ENCODE peak calls at places on chromosomes 12 and 14, in seven cellular contexts. T is HFF-Myc, K is AG09309, J is uterus, X is HL-60, Z is GM12864, S is AG04450. E is an unnamed sample.

GRCh38 chr12:87467893-87468292 is 561.3 kb downstream of the C12orf50 start:
- DNase-seq in K (no peak), Z (no peak), X (no peak), T (no peak), J (no peak), S (no peak), E (no peak)

GRCh38 chr12:5083955-5084849 is 40.5 kb downstream of the KCNA5 start:
- DNase-seq in K (peak; percentile 33), T (peak; percentile 40), S (no peak), X (peak; percentile 7), Z (peak; percentile 4), J (no peak), E (peak; percentile 33)

GRCh38 chr12:108559748-108560147 is 1.2 kb downstream of the SART3 start:
- DNase-seq in S (no peak), X (no peak), T (no peak), J (no peak), K (no peak), Z (no peak), E (no peak)

GRCh38 chr14:59394268-59394667 is 70.9 kb downstream of the GPR135 start:
- DNase-seq in Z (no peak), J (no peak), T (no peak), X (no peak), K (no peak), S (no peak), E (peak; percentile 22)

GRCh38 chr12:132074216-132074615 is 69.9 kb downstream of the DDX51 start:
- DNase-seq in S (no peak), J (no peak), T (no peak), X (no peak), Z (no peak), K (no peak), E (no peak)

GRCh38 chr12:83089575-83089974 is 402.9 kb downstream of the TMTC2 start:
- DNase-seq in X (no peak), S (no peak), T (no peak), J (no peak), Z (no peak), K (no peak), E (no peak)

GRCh38 chr14:73238262-73238852 is 1.1 kb downstream of the PAPLN start:
- DNase-seq in Z (no peak), J (no peak), S (peak; percentile 18), K (no peak), T (peak; percentile 25), X (no peak), E (peak; percentile 58)

GRCh38 chr14:74491952-74492351 is 1.2 kb downstream of the NPC2 start:
- DNase-seq in J (no peak), X (no peak), T (no peak), K (no peak), S (no peak), Z (peak; percentile 38), E (peak; percentile 75)

GRCh38 chr12:4881665-4882064 is 28.0 kb upstream of the KCNA1 start:
- DNase-seq in X (no peak), J (no peak), K (no peak), Z (no peak), S (no peak), T (no peak), E (no peak)

GRCh38 chr14:51780741-51781140 is 79.7 kb upstream of the GNG2 start:
- DNase-seq in X (no peak), J (no peak), S (no peak), T (no peak), Z (no peak), K (no peak), E (peak; percentile 60)

DNA sequence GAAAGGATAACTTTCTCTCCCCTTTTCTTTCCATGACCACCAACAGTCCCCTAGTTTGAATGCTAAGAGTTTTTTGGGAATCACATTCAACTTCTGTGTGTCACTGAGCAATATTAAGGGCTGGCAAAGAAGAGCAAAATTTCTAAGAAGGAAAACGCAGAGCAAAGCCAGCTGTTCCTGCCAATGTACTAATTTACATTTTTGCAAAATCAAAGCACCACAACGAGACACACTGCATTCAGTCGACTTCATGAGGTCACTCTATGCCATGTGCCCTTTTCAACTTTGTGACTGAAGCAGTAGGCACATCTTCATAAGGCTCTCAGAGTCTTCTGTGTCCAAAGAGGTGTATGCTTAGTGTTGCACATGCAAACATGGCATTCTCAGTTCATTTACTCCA is 66.4 kb downstream of the PTPRR start:
- DNase-seq in S (no peak), J (no peak), X (no peak), K (no peak), Z (no peak), T (no peak), E (peak; percentile 59)
- TF ChIP-seq CTCF in S (no peak), J (no peak), X (no peak), K (no peak), Z (no peak), T (no peak), E (no peak)

DNA sequence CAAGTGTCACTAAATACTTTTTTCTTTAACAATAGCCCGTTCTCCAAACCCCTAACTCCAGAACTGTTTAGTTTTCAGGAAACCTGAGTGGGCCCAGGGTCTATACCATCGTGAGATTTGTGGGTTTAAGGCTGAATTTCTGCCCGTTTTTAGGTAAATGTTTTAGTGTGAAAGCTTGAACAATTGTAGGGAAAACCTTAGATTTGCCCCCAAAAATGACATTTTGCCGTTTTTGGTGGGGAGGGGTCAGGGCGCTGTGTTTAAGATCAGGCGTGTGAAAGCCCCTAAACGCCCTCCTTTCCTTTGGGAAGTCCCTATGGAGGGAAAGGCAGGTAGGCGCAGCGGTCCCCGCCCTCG is 316 bp upstream of the PRPF39 start:
- DNase-seq in J (no peak), S (no peak), K (no peak), T (no peak), X (no peak), Z (no peak), E (no peak)
- H3K4me3 ChIP-seq in J (peak overlapping the region; percentile 52), S (peak overlapping the region; percentile 83), K (peak overlapping the region; percentile 54), T (peak overlapping the region; percentile 79), X (peak overlapping the region; percentile 77), Z (peak overlapping the region; percentile 88), E (peak overlapping the region; percentile 67)

DNA sequence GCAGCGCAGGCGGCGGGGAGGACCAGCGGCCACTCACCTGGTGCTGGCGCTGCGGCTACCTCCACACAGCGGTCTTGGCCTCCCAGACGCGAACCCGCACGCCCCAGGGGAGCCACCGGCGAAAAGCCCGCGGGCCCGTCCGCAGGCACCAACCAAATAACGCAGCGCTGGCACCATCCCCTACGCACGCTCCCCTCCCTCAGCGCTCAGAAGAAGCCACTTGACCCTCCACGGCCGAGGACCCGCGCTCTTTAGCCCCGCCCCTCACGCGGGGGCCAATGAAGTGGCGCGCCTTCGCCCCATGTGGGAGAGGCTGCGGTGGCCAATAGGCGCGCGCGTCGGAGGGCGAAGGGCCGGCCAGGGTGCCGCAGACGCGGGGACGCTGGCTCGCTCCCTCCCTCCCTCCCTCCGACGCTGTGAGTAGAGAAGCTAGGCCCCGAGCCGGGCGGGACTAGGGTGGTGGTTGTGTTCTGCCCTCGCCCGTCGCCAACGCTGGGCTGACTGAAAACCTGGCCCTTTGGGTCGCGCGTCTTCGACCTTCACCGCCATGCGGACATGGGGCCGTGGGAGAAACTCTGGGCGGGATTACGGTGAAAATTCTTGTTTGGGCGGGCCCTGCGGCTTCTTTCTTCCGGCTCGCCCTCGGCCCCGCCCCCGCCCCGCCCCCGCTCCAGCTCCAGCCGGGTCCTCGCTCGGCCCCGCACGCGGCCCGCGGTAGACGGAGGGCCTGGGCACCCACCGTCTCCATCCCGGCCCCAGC is at the start of the genes DMAC2L and L2HGDH:
- DNase-seq in J (peak; percentile 89), S (peak; percentile 62), Z (peak; percentile 72), T (peak; percentile 59), K (peak; percentile 40), X (peak; percentile 94), E (peak; percentile 97)
- TF ChIP-seq CTCF in J (no peak), S (no peak), Z (no peak), T (no peak), K (no peak), X (no peak), E (no peak)

GRCh38 chr12:56021882-56022497 is 1.1 kb downstream of the IKZF4 start:
- DNase-seq in Z (no peak), S (no peak), X (no peak), J (no peak), T (no peak), K (no peak), E (peak; percentile 30)
- H3K4me3 ChIP-seq in Z (no peak overlapping the region), S (peak overlapping the region; percentile 57), X (no peak overlapping the region), J (no peak overlapping the region), T (no peak overlapping the region), K (no peak overlapping the region), E (no peak overlapping the region)

GRCh38 chr12:90253674-90254181 is 545.1 kb upstream of the ATP2B1 start:
- DNase-seq in J (peak; percentile 44), S (peak; percentile 58), Z (peak; percentile 87), T (peak; percentile 78), X (peak; percentile 97), K (peak; percentile 88), E (peak; percentile 95)
- TF ChIP-seq CTCF in J (no peak), S (peak; percentile 22), Z (peak; percentile 59), T (peak; percentile 37), X (peak; percentile 37), K (peak; percentile 46), E (peak; percentile 32)

GRCh38 chr14:22521449-22522239 is 67.4 kb downstream of the DAD1 start:
- DNase-seq in Z (no peak), J (no peak), X (no peak), T (no peak), S (no peak), K (no peak), E (no peak)

GRCh38 chr14:22517117-22517720 is 71.8 kb downstream of the DAD1 start:
- DNase-seq in S (no peak), Z (no peak), J (no peak), K (no peak), X (no peak), T (no peak), E (no peak)

GRCh38 chr14:22518073-22518472 is 71.0 kb downstream of the DAD1 start:
- DNase-seq in K (no peak), J (no peak), Z (no peak), T (no peak), X (no peak), S (no peak), E (no peak)

GRCh38 chr14:22520786-22521185 is 68.2 kb downstream of the DAD1 start:
- DNase-seq in Z (no peak), K (no peak), J (no peak), S (no peak), X (no peak), T (no peak), E (no peak)

GRCh38 chr14:22520235-22520634 is 68.8 kb downstream of the DAD1 start:
- DNase-seq in K (peak; percentile 32), Z (no peak), J (peak; percentile 74), T (peak; percentile 63), X (no peak), S (peak; percentile 45), E (peak; percentile 34)
- H3K4me3 ChIP-seq in K (no peak overlapping the region), Z (no peak overlapping the region), J (no peak overlapping the region), T (no peak overlapping the region), X (no peak overlapping the region), S (peak overlapping the region; percentile 10), E (no peak overlapping the region)

DNA sequence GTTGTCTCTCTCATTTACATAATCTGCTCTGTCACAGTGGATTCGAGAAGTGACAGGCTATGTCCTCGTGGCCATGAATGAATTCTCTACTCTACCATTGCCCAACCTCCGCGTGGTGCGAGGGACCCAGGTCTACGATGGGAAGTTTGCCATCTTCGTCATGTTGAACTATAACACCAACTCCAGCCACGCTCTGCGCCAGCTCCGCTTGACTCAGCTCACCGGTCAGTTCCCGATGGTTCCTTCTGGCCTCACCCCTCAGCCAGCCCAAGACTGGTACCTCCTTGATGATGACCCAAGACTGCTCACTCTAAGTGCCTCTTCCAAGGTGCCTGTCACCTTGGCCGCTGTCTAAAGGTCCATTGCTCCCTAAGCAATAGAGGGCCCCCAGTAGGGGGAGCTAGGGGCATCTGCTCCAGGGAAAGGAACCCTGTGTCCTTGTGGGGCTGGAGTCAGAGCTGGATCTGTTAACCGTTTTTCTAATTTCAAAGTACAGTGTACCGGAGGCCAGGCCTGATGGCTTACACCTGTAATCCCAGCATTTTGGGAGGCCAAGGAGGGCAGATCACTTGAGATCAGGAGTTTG is 5.1 kb downstream of the ERBB3 start:
- DNase-seq in T (no peak), K (no peak), J (no peak), Z (no peak), X (peak; percentile 20), S (no peak), E (no peak)
- TF ChIP-seq CTCF in T (peak; percentile 59), K (peak; percentile 43), J (no peak), Z (peak; percentile 52), X (peak; percentile 45), S (peak; percentile 37), E (peak; percentile 29)